ENCODE peak calls at places on chromosomes 4 and X, in five cellular contexts. M is fibroblast of the aortic adventitia, L is cardiac muscle cell, S is heart right ventricle, G is endothelial cell. C is an unnamed sample.

GRCh38 chrX:97673135-97673534 is 789.4 kb downstream of the RPA4 start:
- DNase-seq in M (no peak), L (no peak), S (no peak), G (no peak), C (no peak)

GRCh38 chrX:45428816-45429215 is 228.1 kb upstream of the DIPK2B start:
- DNase-seq in M (peak), L (peak), S (no peak), G (no peak), C (no peak)

GRCh38 chr4:72286185-72286584 is 254.4 kb downstream of the NPFFR2 start:
- DNase-seq in M (peak), L (peak), S (no peak), G (no peak), C (no peak)

GRCh38 chr4:40323866-40324265 is 11.3 kb upstream of the CHRNA9 start:
- DNase-seq in M (no peak), L (no peak), S (no peak), G (no peak), C (no peak)

GRCh38 chr4:99722006-99722405 is 64.4 kb upstream of the C4orf54 start:
- DNase-seq in M (peak), L (no peak), S (no peak), G (no peak), C (no peak)

GRCh38 chr4:99165978-99166377 is 21.9 kb upstream of the ADH4 start:
- DNase-seq in M (peak), L (no peak), S (no peak), G (no peak), C (no peak)

GRCh38 chr4:2968381-2968780 is 5.0 kb downstream of the GRK4 start:
- DNase-seq in M (no peak), L (no peak), S (no peak), G (no peak), C (no peak)

GRCh38 chr4:36332023-36332781 is 50.8 kb downstream of the DTHD1 start:
- DNase-seq in M (no peak), L (no peak), S (no peak), G (no peak), C (no peak)

GRCh38 chr4:35052546-35052945 is 1191.8 kb downstream of the ARAP2 start:
- DNase-seq in M (no peak), L (no peak), S (no peak), G (no peak), C (no peak)

GRCh38 chr4:112510468-112511293 is 5.3 kb downstream of the NEUROG2 start:
- DNase-seq in M (no peak), L (no peak), S (no peak), G (no peak), C (no peak)

GRCh38 chr4:1204286-1204827 is 32.0 kb upstream of the SPON2 start:
- DNase-seq in M (no peak), L (no peak), S (no peak), G (no peak), C (no peak)

GRCh38 chr4:16457944-16458343 is 231.7 kb upstream of the TAPT1 start:
- DNase-seq in M (no peak), L (no peak), S (no peak), G (no peak), C (no peak)

GRCh38 chr4:120842046-120842445 is 80.5 kb downstream of the PRDM5 start:
- DNase-seq in M (peak), L (peak), S (no peak), G (no peak), C (no peak)

GRCh38 chr4:145602129-145602760 is 16.9 kb upstream of the MMAA start:
- DNase-seq in M (no peak), L (no peak), S (no peak), G (no peak), C (no peak)

GRCh38 chr4:11014199-11014598 is 329.6 kb upstream of the CLNK start:
- DNase-seq in M (no peak), L (no peak), S (no peak), G (no peak), C (no peak)

GRCh38 chrX:635428-636192 is 5.0 kb downstream of the SHOX start:
- DNase-seq in M (no peak), L (no peak), S (no peak), G (no peak), C (no peak)

GRCh38 chr4:150217192-150217591 is 138.9 kb downstream of the DCLK2 start:
- DNase-seq in M (peak), L (peak), S (no peak), G (no peak), C (peak)

GRCh38 chrX:72713130-72713529 is 976 bp downstream of the PHKA1 start:
- DNase-seq in M (peak), L (peak), S (no peak), G (no peak), C (no peak)

GRCh38 chr4:78971326-78971725 is 32.1 kb upstream of the PAQR3 start:
- DNase-seq in M (no peak), L (peak), S (no peak), G (no peak), C (no peak)

GRCh38 chrX:34875204-34875603 is 67.4 kb upstream of the FAM47B start:
- DNase-seq in M (peak), L (peak), S (no peak), G (no peak), C (no peak)

GRCh38 chrX:140775211-140775610 is 65.7 kb downstream of the LINC00632 start:
- DNase-seq in M (peak), L (peak), S (no peak), G (no peak), C (no peak)

GRCh38 chr4:2061208-2062131 is 2.3 kb downstream of the NAT8L start:
- DNase-seq in M (no peak), L (no peak), S (peak), G (no peak), C (no peak)

GRCh38 chrX:68238568-68238967 is 194.7 kb downstream of the OPHN1 start:
- DNase-seq in M (no peak), L (no peak), S (no peak), G (peak), C (no peak)

GRCh38 chr4:25356068-25356467 is 21.0 kb upstream of the ANAPC4 start:
- DNase-seq in M (no peak), L (no peak), S (no peak), G (no peak), C (no peak)

GRCh38 chr4:163193717-163194116 is 27.0 kb upstream of the NAF1 start:
- DNase-seq in M (no peak), L (no peak), S (no peak), G (no peak), C (no peak)

GRCh38 chrX:153829799-153830631 is at the start of gene PDZD4:
- DNase-seq in M (no peak), L (no peak), S (no peak), G (no peak), C (no peak)

GRCh38 chr4:26751004-26751403 is 109.6 kb upstream of the STIM2 start:
- DNase-seq in M (no peak), L (no peak), S (no peak), G (no peak), C (no peak)

GRCh38 chr4:153428816-153429592 is 37.2 kb upstream of the TMEM131L start:
- DNase-seq in M (no peak), L (peak), S (no peak), G (no peak), C (no peak)

GRCh38 chr4:136769717-136770116 is 762.6 kb downstream of the PCDH18 start:
- DNase-seq in M (no peak), L (no peak), S (no peak), G (no peak), C (no peak)

GRCh38 chrX:1181131-1181530 is 31.3 kb downstream of the CRLF2 start:
- DNase-seq in M (no peak), L (no peak), S (no peak), G (no peak), C (no peak)

GRCh38 chrX:116749943-116750342 is 287.2 kb upstream of the CT83 start:
- DNase-seq in M (no peak), L (no peak), S (no peak), G (no peak), C (no peak)

GRCh38 chr4:70721747-70722146 is at the start of gene RUFY3:
- DNase-seq in M (peak), L (peak), S (no peak), G (no peak), C (peak)

GRCh38 chr4:73730854-73731253 is 9.5 kb upstream of the CXCL8 start:
- DNase-seq in M (no peak), L (no peak), S (no peak), G (no peak), C (no peak)

GRCh38 chr4:121758896-121759568 is 5.9 kb downstream of the SMIM43 start:
- DNase-seq in M (peak), L (peak), S (no peak), G (no peak), C (no peak)

GRCh38 chr4:93203708-93204107 is 624.8 kb upstream of the ATOH1 start:
- DNase-seq in M (no peak), L (no peak), S (no peak), G (no peak), C (no peak)

GRCh38 chrX:49193542-49193964 is 6.4 kb downstream of the SYP start:
- DNase-seq in M (no peak), L (peak), S (no peak), G (no peak), C (no peak)

GRCh38 chrX:87873347-87873941 is 355.8 kb downstream of the KLHL4 start:
- DNase-seq in M (no peak), L (no peak), S (no peak), G (no peak), C (no peak)

DNA sequence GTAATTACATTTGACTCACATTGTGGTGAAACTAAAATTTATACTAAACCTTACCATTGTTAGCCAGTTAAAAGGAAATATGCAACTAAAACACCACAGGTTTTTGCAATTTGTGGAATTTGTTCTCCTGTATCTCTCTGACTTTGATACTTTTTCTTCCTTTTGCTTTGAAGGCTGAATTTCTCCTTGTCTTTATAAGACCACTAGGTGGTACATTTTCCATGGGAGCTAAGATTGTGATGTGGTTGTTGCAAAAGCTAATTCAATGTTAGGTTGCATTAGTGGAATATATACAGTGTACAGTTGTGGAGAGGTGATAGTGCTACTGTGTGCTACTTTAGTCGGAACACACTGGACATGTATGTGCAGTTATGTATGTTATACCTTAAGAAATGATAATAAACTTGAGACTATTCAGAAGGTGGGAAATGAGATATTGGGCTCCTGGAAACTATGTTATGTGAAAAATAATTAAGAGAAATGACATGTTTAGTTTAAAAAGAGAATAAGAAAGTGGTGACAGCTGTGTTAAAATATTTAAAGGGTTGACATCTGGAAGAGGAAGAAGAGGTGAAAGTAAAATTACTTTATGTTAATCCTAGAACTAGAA is 70.3 kb downstream of the ARL9 start:
- DNase-seq in M (peak), L (peak), S (no peak), G (no peak), C (peak)
- TF ChIP-seq CTCF in M (peak), L (peak), S (peak), G (peak), C (peak)

GRCh38 chr4:104352211-104352610 is 142.5 kb downstream of the CXXC4 start:
- DNase-seq in M (no peak), L (no peak), S (no peak), G (no peak), C (no peak)
- TF ChIP-seq CTCF in M (no peak), L (no peak), S (no peak), G (peak), C (no peak)

GRCh38 chrX:112997991-112998390 is 157.4 kb upstream of the AMOT start:
- DNase-seq in M (no peak), L (no peak), S (no peak), G (no peak), C (no peak)

DNA sequence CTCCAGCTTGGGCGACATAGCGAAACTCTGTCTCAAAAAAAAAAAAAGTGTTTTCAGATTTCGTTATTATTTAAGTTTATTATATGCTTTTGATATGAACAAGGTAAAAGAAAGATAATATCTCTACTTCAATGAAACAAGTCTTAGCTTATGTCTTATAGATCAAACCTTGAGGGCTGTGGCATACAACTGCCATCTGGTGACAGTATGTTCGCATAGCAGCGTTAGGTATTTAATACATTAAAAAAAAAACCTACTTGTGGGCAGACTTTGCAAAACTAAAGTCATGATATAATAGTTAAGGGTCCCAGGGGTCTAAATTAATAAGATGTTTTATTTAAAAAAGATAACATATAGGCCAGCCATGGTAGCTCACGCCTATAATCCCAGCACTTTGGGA is 161.2 kb upstream of the AMOT start:
- DNase-seq in M (no peak), L (no peak), S (no peak), G (no peak), C (no peak)
- TF ChIP-seq CTCF in M (no peak), L (no peak), S (no peak), G (no peak), C (peak)

DNA sequence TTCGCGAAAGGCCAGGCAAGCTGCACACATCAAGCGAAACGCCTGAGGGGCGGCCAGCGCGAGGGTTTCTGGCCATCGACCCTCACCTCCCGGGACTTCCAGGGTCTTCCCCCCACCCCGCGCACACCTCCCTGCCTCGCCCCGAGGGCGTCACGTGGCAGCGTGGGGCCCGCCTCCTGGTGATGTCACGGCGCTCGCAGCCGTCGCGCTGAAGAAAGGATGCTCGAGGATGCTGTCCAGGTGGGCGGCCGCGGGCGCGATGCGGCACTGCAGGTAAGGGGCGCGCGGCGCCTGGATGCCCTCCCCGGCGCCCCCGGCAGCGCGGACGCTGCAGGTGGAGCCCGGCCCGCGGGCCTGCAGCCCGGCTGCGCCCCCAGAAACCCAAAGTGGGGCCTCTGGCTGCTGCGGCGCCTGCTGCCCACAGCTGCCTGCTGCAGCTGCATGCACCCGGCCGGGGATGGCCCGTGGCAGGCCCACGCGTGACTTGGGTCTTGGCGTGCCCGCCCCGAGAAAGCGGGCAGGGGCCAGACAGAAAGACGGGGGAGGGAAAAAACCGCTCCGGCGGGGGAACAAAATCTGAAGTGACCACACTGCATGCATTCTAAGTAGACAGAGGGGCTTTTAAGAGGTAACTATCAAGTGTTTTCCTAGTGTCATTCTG is 1.6 kb downstream of the CLCN4 start:
- DNase-seq in M (no peak), L (no peak), S (peak), G (peak), C (no peak)
- TF ChIP-seq CTCF in M (no peak), L (no peak), S (no peak), G (no peak), C (no peak)

DNA sequence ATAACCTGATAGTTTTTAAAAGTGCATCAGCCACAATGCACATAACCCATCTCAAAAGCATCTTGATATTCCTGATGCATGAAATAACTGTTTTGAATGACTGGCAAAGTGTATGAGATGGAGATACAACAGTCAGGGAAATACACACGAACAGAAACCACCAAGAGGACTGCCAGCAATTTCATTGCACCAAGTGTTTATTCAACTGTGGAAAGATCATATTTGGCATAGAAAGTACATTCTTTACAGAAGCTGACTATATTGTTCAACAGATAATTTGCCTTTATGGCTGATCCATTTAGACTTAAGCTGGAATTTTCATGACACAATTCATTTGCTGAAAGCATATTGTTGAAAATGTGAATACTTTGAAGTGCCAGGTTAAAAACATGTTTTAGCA is 139.5 kb downstream of the SLIT2 start:
- DNase-seq in M (peak), L (peak), S (no peak), G (no peak), C (peak)
- TF ChIP-seq CTCF in M (no peak), L (no peak), S (no peak), G (no peak), C (no peak)

GRCh38 chrX:132614297-132614696 is 125.5 kb upstream of the MBNL3 start:
- DNase-seq in M (no peak), L (no peak), S (no peak), G (no peak), C (no peak)
- TF ChIP-seq CTCF in M (peak), L (peak), S (no peak), G (no peak), C (peak)

C was measured in AG09319.